ENCODE peak calls at places on chromosomes 16 and 17, in four cellular contexts. W, C, P and G are unnamed samples.

GRCh38 chr17:43309505-43310329 is 75.9 kb upstream of the RNU2-1 start:
- DNase-seq in C (no peak), W (no peak), P (no peak), G (no peak)

GRCh38 chr16:24955975-24956731 is 59.0 kb downstream of the ARHGAP17 start:
- DNase-seq in P (no peak), C (no peak), W (no peak), G (no peak)

GRCh38 chr16:77288222-77288621 is 89.0 kb downstream of the SYCE1L start:
- DNase-seq in W (no peak), C (no peak), P (no peak), G (no peak)

GRCh38 chr17:8189041-8189710 is 804 bp downstream of the BORCS6 start:
- DNase-seq in P (no peak), C (no peak), W (peak), G (no peak)

GRCh38 chr17:44363613-44364159 is at the start of gene FAM171A2:
- DNase-seq in P (peak), W (peak), C (peak), G (peak)

GRCh38 chr17:47732399-47733046 is 513 bp upstream of the TBX21 start:
- DNase-seq in C (no peak), W (no peak), P (no peak), G (no peak)

GRCh38 chr17:43810226-43810715 is 22.7 kb downstream of the MPP3 start:
- DNase-seq in P (no peak), C (no peak), W (no peak), G (no peak)

GRCh38 chr17:75364078-75364477 is 41.4 kb downstream of the GRB2 start:
- DNase-seq in P (no peak), W (no peak), C (no peak), G (no peak)

GRCh38 chr17:18004345-18004744 is 31.7 kb downstream of the DRC3 start:
- DNase-seq in P (no peak), W (no peak), C (no peak), G (no peak)

GRCh38 chr17:491086-492014 is 138.7 kb upstream of the RPH3AL start:
- DNase-seq in W (peak), P (no peak), C (no peak), G (no peak)

GRCh38 chr17:66169839-66170238 is 22.1 kb downstream of the CEP112 start:
- DNase-seq in C (no peak), P (no peak), W (no peak), G (no peak)

GRCh38 chr17:13537871-13538643 is 63.7 kb downstream of the HS3ST3A1 start:
- DNase-seq in P (no peak), W (no peak), C (no peak), G (no peak)

GRCh38 chr17:50346313-50347086 is 574 bp downstream of the XYLT2 start:
- DNase-seq in C (no peak), W (peak), P (peak), G (no peak)

GRCh38 chr16:67544329-67544841 is 15.8 kb downstream of the RIPOR1 start:
- DNase-seq in P (no peak), C (no peak), W (no peak), G (no peak)

GRCh38 chr16:31258366-31258765 is 1.4 kb upstream of the ITGAM start:
- DNase-seq in C (no peak), W (no peak), P (no peak), G (no peak)

GRCh38 chr16:85612191-85612800 is 826 bp upstream of the GSE1 start:
- DNase-seq in W (peak), P (no peak), C (no peak), G (no peak)

GRCh38 chr17:21210411-21211076 is 3.4 kb downstream of the TMEM11 start:
- DNase-seq in W (peak), C (no peak), P (no peak), G (no peak)

GRCh38 chr17:27760069-27760885 is 40.1 kb downstream of the NOS2 start:
- DNase-seq in C (peak), P (peak), W (peak), G (peak)

GRCh38 chr17:21190078-21190477 is 23.9 kb downstream of the TMEM11 start:
- DNase-seq in P (no peak), W (no peak), C (no peak), G (no peak)

GRCh38 chr16:324451-325334 is 27.8 kb downstream of the AXIN1 start:
- DNase-seq in W (peak), C (peak), P (no peak), G (peak)

GRCh38 chr17:19725486-19725885 is 9.1 kb upstream of the SLC47A2 start:
- DNase-seq in P (no peak), C (no peak), W (no peak), G (no peak)

GRCh38 chr16:46690281-46691178 is 1.1 kb downstream of the ORC6 start:
- DNase-seq in P (no peak), W (peak), C (no peak), G (no peak)

GRCh38 chr17:83155128-83156081 is 76.0 kb downstream of the METRNL start:
- DNase-seq in W (no peak), C (no peak), P (no peak), G (no peak)

GRCh38 chr17:18246880-18247612 is 11.5 kb downstream of the FLII start:
- DNase-seq in W (peak), P (no peak), C (no peak), G (peak)

GRCh38 chr16:57265850-57266530 is 18.5 kb downstream of the PLLP start:
- DNase-seq in P (no peak), W (peak), C (no peak), G (no peak)

GRCh38 chr17:73983623-73984410 is 219.7 kb upstream of the RPL38 start:
- DNase-seq in P (no peak), C (no peak), W (no peak), G (no peak)

GRCh38 chr16:75074920-75075687 is 41.5 kb downstream of the LDHD start:
- DNase-seq in C (peak), P (peak), W (peak), G (peak)

GRCh38 chr17:17669851-17670232 is 11.4 kb upstream of the RAI1 start:
- DNase-seq in W (no peak), C (no peak), P (no peak), G (no peak)

GRCh38 chr16:83744521-83744981 is 63.2 kb upstream of the HSBP1 start:
- DNase-seq in C (no peak), W (no peak), P (no peak), G (no peak)

GRCh38 chr17:17183744-17184143 is 22.4 kb downstream of the PLD6 start:
- DNase-seq in C (no peak), W (no peak), P (no peak), G (no peak)

GRCh38 chr16:80231888-80232287 is 308.9 kb upstream of the DYNLRB2 start:
- DNase-seq in W (no peak), C (no peak), P (no peak), G (no peak)

GRCh38 chr17:19539841-19540311 is 6.2 kb downstream of the SLC47A1 start:
- DNase-seq in P (no peak), W (no peak), C (no peak), G (no peak)

GRCh38 chr16:11736903-11737302 is 5.8 kb downstream of the TXNDC11 start:
- DNase-seq in C (no peak), W (no peak), P (no peak), G (no peak)

GRCh38 chr17:27596571-27597187 is 34.3 kb upstream of the LGALS9 start:
- DNase-seq in P (no peak), C (no peak), W (no peak), G (no peak)

GRCh38 chr16:4377573-4378146 is 6.0 kb downstream of the VASN start:
- DNase-seq in W (no peak), P (no peak), C (no peak), G (no peak)

GRCh38 chr17:40696651-40697072 is 6.9 kb downstream of the KRT24 start:
- DNase-seq in P (no peak), C (no peak), W (no peak), G (no peak)

GRCh38 chr17:29714146-29714545 is 91.4 kb upstream of the CORO6 start:
- DNase-seq in C (no peak), P (no peak), W (no peak), G (no peak)

GRCh38 chr16:12584488-12585233 is 219.0 kb downstream of the CPPED1 start:
- DNase-seq in C (no peak), P (no peak), W (no peak), G (no peak)